ENCODE peak calls at places on chromosome 12, in five cellular contexts. R is effector CD4-positive, alpha-beta T cell; K is hepatocyte; X is C1 segment of cervical spinal cord; Q is neural crest cell. M is an unnamed sample.

GRCh38 chr12:6084261-6084968 is 40.1 kb downstream of the VWF start:
- DNase-seq in X (peak; percentile 25), Q (peak; percentile 34), K (peak; percentile 81), R (no peak), M (no peak)

GRCh38 chr12:115355301-115355700 is 671.3 kb upstream of the TBX3 start:
- DNase-seq in X (no peak), R (no peak), Q (no peak), K (no peak), M (no peak)

GRCh38 chr12:99976762-99977161 is 8.0 kb downstream of the ANKS1B start:
- DNase-seq in K (no peak), Q (no peak), R (no peak), X (no peak), M (no peak)

GRCh38 chr12:110248096-110248447 is 33.0 kb upstream of the ATP2A2 start:
- DNase-seq in Q (no peak), K (no peak), R (no peak), X (no peak), M (no peak)

GRCh38 chr12:2325501-2325900 is 272.7 kb downstream of the CACNA1C start:
- DNase-seq in X (no peak), R (no peak), Q (no peak), K (no peak), M (no peak)

GRCh38 chr12:85971800-85972199 is 97.7 kb downstream of the NTS start:
- DNase-seq in K (no peak), X (no peak), R (no peak), Q (no peak), M (no peak)

GRCh38 chr12:93727195-93727811 is 50.1 kb downstream of the CRADD start:
- DNase-seq in K (no peak), R (no peak), Q (no peak), X (no peak), M (no peak)

GRCh38 chr12:82210882-82211281 is 147.3 kb downstream of the CCDC59 start:
- DNase-seq in Q (no peak), K (no peak), X (no peak), R (no peak), M (no peak)

GRCh38 chr12:39587247-39587646 is 32.4 kb downstream of the ABCD2 start:
- DNase-seq in K (no peak), Q (no peak), X (no peak), R (peak; percentile 13), M (no peak)

GRCh38 chr12:94689002-94689645 is 38.8 kb upstream of the TMCC3 start:
- DNase-seq in Q (no peak), X (no peak), R (no peak), K (peak; percentile 13), M (no peak)

GRCh38 chr12:7162691-7163114 is 26.8 kb upstream of the PEX5 start:
- DNase-seq in X (no peak), R (no peak), K (peak; percentile 76), Q (no peak), M (peak; percentile 86)

GRCh38 chr12:104339663-104340062 is 36.1 kb downstream of the EID3 start:
- DNase-seq in K (no peak), X (no peak), R (no peak), Q (no peak), M (no peak)

GRCh38 chr12:66044731-66045130 is 85.8 kb downstream of the LLPH start:
- DNase-seq in R (no peak), X (no peak), Q (no peak), K (peak; percentile 40), M (no peak)